ENCODE peak calls at places on chromosomes 13 and 19, in six cellular contexts. K, B, X, H, Q and E are unnamed samples.

GRCh38 chr13:99367663-99368448 is 60.7 kb upstream of the GPR183 start:
- DNase-seq in Q (no peak), B (no peak), X (no peak), K (no peak), H (no peak), E (no peak)

GRCh38 chr19:41076286-41076685 is 12.0 kb upstream of the CYP2A13 start:
- DNase-seq in X (no peak), Q (no peak), H (no peak), B (no peak), K (no peak), E (no peak)

GRCh38 chr19:58356236-58356970 is 3.1 kb upstream of the A1BG start:
- DNase-seq in Q (peak; percentile 62), H (no peak), X (no peak), K (no peak), B (no peak), E (peak; percentile 34)

GRCh38 chr13:27696731-27697130 is 75.0 kb downstream of the POLR1D start:
- DNase-seq in K (no peak), Q (no peak), X (no peak), B (no peak), H (no peak), E (no peak)

GRCh38 chr19:2034729-2035589 is 16.1 kb downstream of the MKNK2 start:
- DNase-seq in Q (no peak), K (peak; percentile 57), H (peak; percentile 56), X (no peak), B (peak; percentile 63), E (no peak)

GRCh38 chr19:41367848-41368301 is 3.9 kb upstream of the B9D2 start:
- DNase-seq in B (no peak), K (no peak), Q (no peak), X (peak; percentile 82), H (no peak), E (no peak)

GRCh38 chr19:46356670-46357055 is 9.8 kb downstream of the PPP5C start:
- DNase-seq in Q (no peak), X (no peak), B (no peak), H (no peak), K (no peak), E (no peak)

GRCh38 chr19:18310966-18311365 is 11.9 kb downstream of the LSM4 start:
- DNase-seq in K (no peak), X (no peak), H (no peak), Q (no peak), B (no peak), E (no peak)

GRCh38 chr19:58577581-58578429 is 4.7 kb upstream of the MZF1 start:
- DNase-seq in H (no peak), X (no peak), K (no peak), B (no peak), Q (no peak), E (no peak)

GRCh38 chr13:34416833-34417425 is 525.1 kb upstream of the NBEA start:
- DNase-seq in Q (no peak), X (no peak), K (no peak), B (peak; percentile 72), H (no peak), E (no peak)

GRCh38 chr19:13637664-13638063 is 126.7 kb upstream of the MRI1 start:
- DNase-seq in K (no peak), Q (no peak), B (no peak), H (no peak), X (no peak), E (no peak)

GRCh38 chr19:5914946-5915781 is 1.1 kb downstream of the CAPS start:
- DNase-seq in Q (no peak), H (no peak), K (no peak), X (no peak), B (no peak), E (no peak)

GRCh38 chr13:72932250-72932649 is 126.6 kb upstream of the KLF5 start:
- DNase-seq in Q (no peak), H (no peak), B (no peak), X (no peak), K (no peak), E (no peak)

GRCh38 chr13:74061939-74062595 is 72.1 kb downstream of the KLF12 start:
- DNase-seq in K (no peak), H (no peak), X (no peak), B (no peak), Q (no peak), E (no peak)

GRCh38 chr13:87124785-87125074 is 546.4 kb upstream of the SLITRK5 start:
- DNase-seq in K (no peak), Q (no peak), H (no peak), B (no peak), X (no peak), E (no peak)

GRCh38 chr19:17873661-17874422 is 2.1 kb downstream of the SLC5A5 start:
- DNase-seq in H (peak; percentile 57), X (no peak), Q (no peak), B (no peak), K (peak; percentile 70), E (peak; percentile 66)

GRCh38 chr13:113953561-113953960 is 20.3 kb downstream of the C13orf46 start:
- DNase-seq in X (no peak), Q (no peak), B (no peak), H (no peak), K (no peak), E (no peak)

GRCh38 chr19:19280561-19280960 is 7.5 kb upstream of the TM6SF2 start:
- DNase-seq in K (no peak), B (no peak), Q (no peak), X (no peak), H (no peak), E (no peak)

GRCh38 chr13:98370806-98371553 is 193.9 kb upstream of the RNF113B start:
- DNase-seq in X (peak; percentile 58), H (no peak), K (no peak), Q (no peak), B (no peak), E (no peak)

GRCh38 chr13:98576215-98576945 is 527 bp downstream of the STK24 start:
- DNase-seq in X (no peak), Q (peak; percentile 72), H (peak; percentile 38), B (peak; percentile 57), K (no peak), E (peak; percentile 50)

GRCh38 chr13:46492946-46493345 is 60.0 kb upstream of the LRCH1 start:
- DNase-seq in H (no peak), X (peak; percentile 17), B (no peak), K (no peak), Q (peak; percentile 47), E (no peak)

GRCh38 chr19:55080121-55080914 is 4.6 kb downstream of the EPS8L1 start:
- DNase-seq in X (no peak), H (no peak), Q (peak; percentile 68), B (peak; percentile 60), K (peak; percentile 52), E (peak; percentile 47)

GRCh38 chr13:36344886-36345437 is 1.2 kb downstream of the SPART start:
- DNase-seq in Q (no peak), K (no peak), H (no peak), B (no peak), X (no peak), E (no peak)

GRCh38 chr19:8355631-8356402 is 8.1 kb upstream of the ANGPTL4 start:
- DNase-seq in Q (no peak), H (no peak), X (no peak), B (peak; percentile 53), K (no peak), E (no peak)